ENCODE peak calls at places on chromosomes 12 and 14, in four cellular contexts. One of them, this sample, is unnamed.

GRCh38 chr12:47850153-47851084 is 30.7 kb upstream of the HDAC7 start:
- DNase-seq in brain microvascular endothelial cell: no peak
- DNase-seq in psoas muscle: no peak
- DNase-seq in hepatic stellate cell: no peak
- DNase-seq in this sample: no peak

GRCh38 chr12:117564885-117565284 is 203.5 kb upstream of the NOS1 start:
- DNase-seq in hepatic stellate cell: no peak
- DNase-seq in psoas muscle: no peak
- DNase-seq in brain microvascular endothelial cell: no peak
- DNase-seq in this sample: no peak

GRCh38 chr12:106954462-106955376 is 988 bp upstream of the TMEM263 start:
- DNase-seq in brain microvascular endothelial cell: no peak
- DNase-seq in psoas muscle: peak
- DNase-seq in hepatic stellate cell: no peak
- DNase-seq in this sample: no peak

GRCh38 chr14:92759300-92759678 is 10.9 kb upstream of the LGMN start:
- DNase-seq in hepatic stellate cell: no peak
- DNase-seq in brain microvascular endothelial cell: peak
- DNase-seq in psoas muscle: no peak
- DNase-seq in this sample: no peak

GRCh38 chr14:96117101-96117897 is 78.1 kb downstream of the C14orf132 start:
- DNase-seq in brain microvascular endothelial cell: no peak
- DNase-seq in psoas muscle: no peak
- DNase-seq in hepatic stellate cell: no peak
- DNase-seq in this sample: no peak

GRCh38 chr12:2490746-2491145 is 304.0 kb upstream of the FKBP4 start:
- DNase-seq in brain microvascular endothelial cell: no peak
- DNase-seq in hepatic stellate cell: no peak
- DNase-seq in psoas muscle: no peak
- DNase-seq in this sample: no peak

GRCh38 chr14:93736378-93737014 is 51.8 kb downstream of the PRIMA1 start:
- DNase-seq in psoas muscle: peak
- DNase-seq in brain microvascular endothelial cell: no peak
- DNase-seq in hepatic stellate cell: peak
- DNase-seq in this sample: peak

GRCh38 chr12:106195638-106196037 is 52.2 kb downstream of the CKAP4 start:
- DNase-seq in hepatic stellate cell: peak
- DNase-seq in psoas muscle: peak
- DNase-seq in brain microvascular endothelial cell: peak
- DNase-seq in this sample: no peak

GRCh38 chr12:122096014-122096413 is 17.5 kb downstream of the MLXIP start:
- DNase-seq in brain microvascular endothelial cell: no peak
- DNase-seq in hepatic stellate cell: no peak
- DNase-seq in psoas muscle: no peak
- DNase-seq in this sample: no peak

GRCh38 chr12:40911676-40912075 is 219.4 kb downstream of the CNTN1 start:
- DNase-seq in hepatic stellate cell: no peak
- DNase-seq in brain microvascular endothelial cell: no peak
- DNase-seq in psoas muscle: no peak
- DNase-seq in this sample: no peak

GRCh38 chr12:39227218-39227617 is 215.7 kb downstream of the KIF21A start:
- DNase-seq in psoas muscle: no peak
- DNase-seq in hepatic stellate cell: no peak
- DNase-seq in brain microvascular endothelial cell: no peak
- DNase-seq in this sample: no peak

GRCh38 chr12:114631242-114631641 is 52.7 kb downstream of the TBX3 start:
- DNase-seq in psoas muscle: no peak
- DNase-seq in hepatic stellate cell: no peak
- DNase-seq in brain microvascular endothelial cell: no peak
- DNase-seq in this sample: no peak

GRCh38 chr14:51868405-51868804 is 8.0 kb downstream of the GNG2 start:
- DNase-seq in psoas muscle: no peak
- DNase-seq in brain microvascular endothelial cell: no peak
- DNase-seq in hepatic stellate cell: no peak
- DNase-seq in this sample: no peak

GRCh38 chr12:52082026-52082667 is 2.6 kb downstream of the SMIM41 start:
- DNase-seq in brain microvascular endothelial cell: no peak
- DNase-seq in hepatic stellate cell: peak
- DNase-seq in psoas muscle: peak
- DNase-seq in this sample: no peak

GRCh38 chr12:28374556-28374955 is 184.3 kb downstream of the CCDC91 start:
- DNase-seq in brain microvascular endothelial cell: no peak
- DNase-seq in psoas muscle: no peak
- DNase-seq in hepatic stellate cell: no peak
- DNase-seq in this sample: no peak

GRCh38 chr14:67358914-67359313 is 690 bp downstream of the ATP6V1D start:
- DNase-seq in brain microvascular endothelial cell: no peak
- DNase-seq in psoas muscle: no peak
- DNase-seq in hepatic stellate cell: no peak
- DNase-seq in this sample: no peak

GRCh38 chr12:50104614-50105366 is 982 bp downstream of the GPD1 start:
- DNase-seq in brain microvascular endothelial cell: no peak
- DNase-seq in hepatic stellate cell: no peak
- DNase-seq in psoas muscle: peak
- DNase-seq in this sample: no peak

GRCh38 chr12:69929125-69929524 is 104.1 kb downstream of the MYRFL start:
- DNase-seq in hepatic stellate cell: no peak
- DNase-seq in brain microvascular endothelial cell: peak
- DNase-seq in psoas muscle: no peak
- DNase-seq in this sample: no peak

GRCh38 chr12:93745304-93745703 is 68.1 kb downstream of the CRADD start:
- DNase-seq in brain microvascular endothelial cell: no peak
- DNase-seq in psoas muscle: no peak
- DNase-seq in hepatic stellate cell: no peak
- DNase-seq in this sample: no peak

GRCh38 chr12:75836533-75836932 is 195.0 kb downstream of the PHLDA1 start:
- DNase-seq in psoas muscle: no peak
- DNase-seq in hepatic stellate cell: no peak
- DNase-seq in brain microvascular endothelial cell: no peak
- DNase-seq in this sample: no peak

This sample was measured in GM13976.